ENCODE peak calls at places on chromosomes 11 and 22, in ten cellular contexts. One of them, this sample, is unnamed.

GRCh38 chr22:39117585-39118191 is 20.6 kb downstream of the APOBEC3H start:
- DNase-seq in activated naive CD4-positive, alpha-beta T cell: no peak
- DNase-seq in cerebellar nuclear complex: no peak
- DNase-seq in activated CD4-positive, alpha-beta memory T cell treated with anti-CD3 and anti-CD28 coated beads, Interleukin-2, amount 10 ng/mL, durations not matched to agents 7 days and 5 days: peak
- DNase-seq in germinal center: peak
- DNase-seq in osteocyte: no peak
- DNase-seq in stimulated activated CD4-positive, alpha-beta T cell treated with anti-CD3 and anti-CD28 coated beads, Interleukin-2, amount 100 ng/mL, for 24 hours: peak
- DNase-seq in hypothalamus: no peak
- DNase-seq in endothelial cell: peak
- DNase-seq in H9: peak
- DNase-seq in this sample: peak

GRCh38 chr11:88188251-88189030 is 13.2 kb upstream of the RAB38 start:
- DNase-seq in activated naive CD4-positive, alpha-beta T cell: no peak
- DNase-seq in cerebellar nuclear complex: no peak
- DNase-seq in activated CD4-positive, alpha-beta memory T cell treated with anti-CD3 and anti-CD28 coated beads, Interleukin-2, amount 10 ng/mL, durations not matched to agents 7 days and 5 days: no peak
- DNase-seq in germinal center: no peak
- DNase-seq in osteocyte: no peak
- DNase-seq in stimulated activated CD4-positive, alpha-beta T cell treated with anti-CD3 and anti-CD28 coated beads, Interleukin-2, amount 100 ng/mL, for 24 hours: no peak
- DNase-seq in hypothalamus: no peak
- DNase-seq in endothelial cell: no peak
- DNase-seq in H9: no peak
- DNase-seq in this sample: no peak

GRCh38 chr11:64681171-64681570 is 41.8 kb downstream of the NRXN2 start:
- DNase-seq in activated naive CD4-positive, alpha-beta T cell: no peak
- DNase-seq in cerebellar nuclear complex: no peak
- DNase-seq in activated CD4-positive, alpha-beta memory T cell treated with anti-CD3 and anti-CD28 coated beads, Interleukin-2, amount 10 ng/mL, durations not matched to agents 7 days and 5 days: no peak
- DNase-seq in germinal center: no peak
- DNase-seq in osteocyte: no peak
- DNase-seq in stimulated activated CD4-positive, alpha-beta T cell treated with anti-CD3 and anti-CD28 coated beads, Interleukin-2, amount 100 ng/mL, for 24 hours: no peak
- DNase-seq in hypothalamus: no peak
- DNase-seq in endothelial cell: no peak
- DNase-seq in H9: no peak
- DNase-seq in this sample: no peak

GRCh38 chr22:47372596-47373385 is 610.3 kb downstream of the TBC1D22A start:
- DNase-seq in activated naive CD4-positive, alpha-beta T cell: no peak
- DNase-seq in cerebellar nuclear complex: no peak
- DNase-seq in activated CD4-positive, alpha-beta memory T cell treated with anti-CD3 and anti-CD28 coated beads, Interleukin-2, amount 10 ng/mL, durations not matched to agents 7 days and 5 days: no peak
- DNase-seq in germinal center: no peak
- DNase-seq in osteocyte: peak
- DNase-seq in stimulated activated CD4-positive, alpha-beta T cell treated with anti-CD3 and anti-CD28 coated beads, Interleukin-2, amount 100 ng/mL, for 24 hours: no peak
- DNase-seq in hypothalamus: no peak
- DNase-seq in endothelial cell: no peak
- DNase-seq in H9: no peak
- DNase-seq in this sample: no peak

GRCh38 chr22:39528080-39528661 is 4.4 kb downstream of the RPS19BP1 start:
- DNase-seq in activated naive CD4-positive, alpha-beta T cell: no peak
- DNase-seq in cerebellar nuclear complex: no peak
- DNase-seq in activated CD4-positive, alpha-beta memory T cell treated with anti-CD3 and anti-CD28 coated beads, Interleukin-2, amount 10 ng/mL, durations not matched to agents 7 days and 5 days: no peak
- DNase-seq in germinal center: no peak
- DNase-seq in osteocyte: no peak
- DNase-seq in stimulated activated CD4-positive, alpha-beta T cell treated with anti-CD3 and anti-CD28 coated beads, Interleukin-2, amount 100 ng/mL, for 24 hours: no peak
- DNase-seq in hypothalamus: no peak
- DNase-seq in endothelial cell: no peak
- DNase-seq in H9: no peak
- DNase-seq in this sample: peak

GRCh38 chr11:123694551-123694950 is 40.1 kb upstream of the SCN3B start:
- DNase-seq in activated naive CD4-positive, alpha-beta T cell: no peak
- DNase-seq in cerebellar nuclear complex: no peak
- DNase-seq in activated CD4-positive, alpha-beta memory T cell treated with anti-CD3 and anti-CD28 coated beads, Interleukin-2, amount 10 ng/mL, durations not matched to agents 7 days and 5 days: no peak
- DNase-seq in germinal center: no peak
- DNase-seq in osteocyte: no peak
- DNase-seq in stimulated activated CD4-positive, alpha-beta T cell treated with anti-CD3 and anti-CD28 coated beads, Interleukin-2, amount 100 ng/mL, for 24 hours: no peak
- DNase-seq in hypothalamus: no peak
- DNase-seq in endothelial cell: no peak
- DNase-seq in H9: no peak
- DNase-seq in this sample: no peak

GRCh38 chr22:43134553-43134952 is 8.6 kb downstream of the MCAT start:
- DNase-seq in activated naive CD4-positive, alpha-beta T cell: no peak
- DNase-seq in cerebellar nuclear complex: no peak
- DNase-seq in activated CD4-positive, alpha-beta memory T cell treated with anti-CD3 and anti-CD28 coated beads, Interleukin-2, amount 10 ng/mL, durations not matched to agents 7 days and 5 days: no peak
- DNase-seq in germinal center: no peak
- DNase-seq in osteocyte: no peak
- DNase-seq in stimulated activated CD4-positive, alpha-beta T cell treated with anti-CD3 and anti-CD28 coated beads, Interleukin-2, amount 100 ng/mL, for 24 hours: no peak
- DNase-seq in hypothalamus: no peak
- DNase-seq in endothelial cell: no peak
- DNase-seq in H9: no peak
- DNase-seq in this sample: no peak

GRCh38 chr22:46122511-46122971 is 27.8 kb upstream of the PPARA start:
- DNase-seq in activated naive CD4-positive, alpha-beta T cell: peak
- DNase-seq in cerebellar nuclear complex: peak
- DNase-seq in activated CD4-positive, alpha-beta memory T cell treated with anti-CD3 and anti-CD28 coated beads, Interleukin-2, amount 10 ng/mL, durations not matched to agents 7 days and 5 days: peak
- DNase-seq in germinal center: peak
- DNase-seq in osteocyte: peak
- DNase-seq in stimulated activated CD4-positive, alpha-beta T cell treated with anti-CD3 and anti-CD28 coated beads, Interleukin-2, amount 100 ng/mL, for 24 hours: peak
- DNase-seq in hypothalamus: peak
- DNase-seq in endothelial cell: peak
- DNase-seq in H9: peak
- DNase-seq in this sample: peak

GRCh38 chr11:70326843-70327242 is 56.4 kb downstream of the PPFIA1 start:
- DNase-seq in activated naive CD4-positive, alpha-beta T cell: no peak
- DNase-seq in cerebellar nuclear complex: no peak
- DNase-seq in activated CD4-positive, alpha-beta memory T cell treated with anti-CD3 and anti-CD28 coated beads, Interleukin-2, amount 10 ng/mL, durations not matched to agents 7 days and 5 days: no peak
- DNase-seq in germinal center: no peak
- DNase-seq in osteocyte: no peak
- DNase-seq in stimulated activated CD4-positive, alpha-beta T cell treated with anti-CD3 and anti-CD28 coated beads, Interleukin-2, amount 100 ng/mL, for 24 hours: no peak
- DNase-seq in hypothalamus: no peak
- DNase-seq in endothelial cell: no peak
- DNase-seq in H9: no peak
- DNase-seq in this sample: no peak

GRCh38 chr11:79054636-79055035 is 386.2 kb downstream of the TENM4 start:
- DNase-seq in activated naive CD4-positive, alpha-beta T cell: no peak
- DNase-seq in cerebellar nuclear complex: no peak
- DNase-seq in activated CD4-positive, alpha-beta memory T cell treated with anti-CD3 and anti-CD28 coated beads, Interleukin-2, amount 10 ng/mL, durations not matched to agents 7 days and 5 days: no peak
- DNase-seq in germinal center: no peak
- DNase-seq in osteocyte: no peak
- DNase-seq in stimulated activated CD4-positive, alpha-beta T cell treated with anti-CD3 and anti-CD28 coated beads, Interleukin-2, amount 100 ng/mL, for 24 hours: no peak
- DNase-seq in hypothalamus: no peak
- DNase-seq in endothelial cell: no peak
- DNase-seq in H9: no peak
- DNase-seq in this sample: no peak

GRCh38 chr11:13486926-13487660 is 8.7 kb downstream of the PTH start:
- DNase-seq in activated naive CD4-positive, alpha-beta T cell: no peak
- DNase-seq in cerebellar nuclear complex: no peak
- DNase-seq in activated CD4-positive, alpha-beta memory T cell treated with anti-CD3 and anti-CD28 coated beads, Interleukin-2, amount 10 ng/mL, durations not matched to agents 7 days and 5 days: peak
- DNase-seq in germinal center: peak
- DNase-seq in osteocyte: no peak
- DNase-seq in stimulated activated CD4-positive, alpha-beta T cell treated with anti-CD3 and anti-CD28 coated beads, Interleukin-2, amount 100 ng/mL, for 24 hours: peak
- DNase-seq in hypothalamus: no peak
- DNase-seq in endothelial cell: peak
- DNase-seq in H9: peak
- DNase-seq in this sample: peak

GRCh38 chr22:28442951-28443876 is 236.4 kb downstream of the TTC28 start:
- DNase-seq in activated naive CD4-positive, alpha-beta T cell: peak
- DNase-seq in cerebellar nuclear complex: no peak
- DNase-seq in activated CD4-positive, alpha-beta memory T cell treated with anti-CD3 and anti-CD28 coated beads, Interleukin-2, amount 10 ng/mL, durations not matched to agents 7 days and 5 days: peak
- DNase-seq in germinal center: peak
- DNase-seq in osteocyte: no peak
- DNase-seq in stimulated activated CD4-positive, alpha-beta T cell treated with anti-CD3 and anti-CD28 coated beads, Interleukin-2, amount 100 ng/mL, for 24 hours: no peak
- DNase-seq in hypothalamus: peak
- DNase-seq in endothelial cell: peak
- DNase-seq in H9: peak
- DNase-seq in this sample: no peak

GRCh38 chr11:122115520-122116343 is at the start of gene BLID:
- DNase-seq in activated naive CD4-positive, alpha-beta T cell: no peak
- DNase-seq in cerebellar nuclear complex: no peak
- DNase-seq in activated CD4-positive, alpha-beta memory T cell treated with anti-CD3 and anti-CD28 coated beads, Interleukin-2, amount 10 ng/mL, durations not matched to agents 7 days and 5 days: no peak
- DNase-seq in germinal center: no peak
- DNase-seq in osteocyte: no peak
- DNase-seq in stimulated activated CD4-positive, alpha-beta T cell treated with anti-CD3 and anti-CD28 coated beads, Interleukin-2, amount 100 ng/mL, for 24 hours: no peak
- DNase-seq in hypothalamus: no peak
- DNase-seq in endothelial cell: peak
- DNase-seq in H9: peak
- DNase-seq in this sample: peak

GRCh38 chr11:70715166-70715565 is 316.8 kb downstream of the CTTN start:
- DNase-seq in activated naive CD4-positive, alpha-beta T cell: no peak
- DNase-seq in cerebellar nuclear complex: no peak
- DNase-seq in activated CD4-positive, alpha-beta memory T cell treated with anti-CD3 and anti-CD28 coated beads, Interleukin-2, amount 10 ng/mL, durations not matched to agents 7 days and 5 days: no peak
- DNase-seq in germinal center: no peak
- DNase-seq in osteocyte: no peak
- DNase-seq in stimulated activated CD4-positive, alpha-beta T cell treated with anti-CD3 and anti-CD28 coated beads, Interleukin-2, amount 100 ng/mL, for 24 hours: no peak
- DNase-seq in hypothalamus: no peak
- DNase-seq in endothelial cell: no peak
- DNase-seq in H9: no peak
- DNase-seq in this sample: no peak

GRCh38 chr11:77590194-77590591 is 440 bp downstream of the AQP11 start:
- DNase-seq in activated naive CD4-positive, alpha-beta T cell: no peak
- DNase-seq in cerebellar nuclear complex: peak
- DNase-seq in activated CD4-positive, alpha-beta memory T cell treated with anti-CD3 and anti-CD28 coated beads, Interleukin-2, amount 10 ng/mL, durations not matched to agents 7 days and 5 days: peak
- DNase-seq in germinal center: peak
- DNase-seq in osteocyte: no peak
- DNase-seq in stimulated activated CD4-positive, alpha-beta T cell treated with anti-CD3 and anti-CD28 coated beads, Interleukin-2, amount 100 ng/mL, for 24 hours: peak
- DNase-seq in hypothalamus: peak
- DNase-seq in endothelial cell: peak
- DNase-seq in H9: peak
- DNase-seq in this sample: no peak

GRCh38 chr11:117408356-117408755 is 80.7 kb downstream of the CEP164 start:
- DNase-seq in activated naive CD4-positive, alpha-beta T cell: no peak
- DNase-seq in cerebellar nuclear complex: no peak
- DNase-seq in activated CD4-positive, alpha-beta memory T cell treated with anti-CD3 and anti-CD28 coated beads, Interleukin-2, amount 10 ng/mL, durations not matched to agents 7 days and 5 days: no peak
- DNase-seq in germinal center: no peak
- DNase-seq in osteocyte: no peak
- DNase-seq in stimulated activated CD4-positive, alpha-beta T cell treated with anti-CD3 and anti-CD28 coated beads, Interleukin-2, amount 100 ng/mL, for 24 hours: no peak
- DNase-seq in hypothalamus: no peak
- DNase-seq in endothelial cell: no peak
- DNase-seq in H9: no peak
- DNase-seq in this sample: no peak

GRCh38 chr11:66240781-66241136 is 27.7 kb upstream of the RAB1B start:
- DNase-seq in activated naive CD4-positive, alpha-beta T cell: no peak
- DNase-seq in cerebellar nuclear complex: no peak
- DNase-seq in activated CD4-positive, alpha-beta memory T cell treated with anti-CD3 and anti-CD28 coated beads, Interleukin-2, amount 10 ng/mL, durations not matched to agents 7 days and 5 days: no peak
- DNase-seq in germinal center: no peak
- DNase-seq in osteocyte: no peak
- DNase-seq in stimulated activated CD4-positive, alpha-beta T cell treated with anti-CD3 and anti-CD28 coated beads, Interleukin-2, amount 100 ng/mL, for 24 hours: no peak
- DNase-seq in hypothalamus: no peak
- DNase-seq in endothelial cell: no peak
- DNase-seq in H9: no peak
- DNase-seq in this sample: no peak

GRCh38 chr22:32052259-32052658 is 9.2 kb downstream of the SLC5A1 start:
- DNase-seq in activated naive CD4-positive, alpha-beta T cell: no peak
- DNase-seq in cerebellar nuclear complex: no peak
- DNase-seq in activated CD4-positive, alpha-beta memory T cell treated with anti-CD3 and anti-CD28 coated beads, Interleukin-2, amount 10 ng/mL, durations not matched to agents 7 days and 5 days: no peak
- DNase-seq in germinal center: no peak
- DNase-seq in osteocyte: no peak
- DNase-seq in stimulated activated CD4-positive, alpha-beta T cell treated with anti-CD3 and anti-CD28 coated beads, Interleukin-2, amount 100 ng/mL, for 24 hours: no peak
- DNase-seq in hypothalamus: no peak
- DNase-seq in endothelial cell: no peak
- DNase-seq in H9: no peak
- DNase-seq in this sample: no peak

GRCh38 chr11:72379384-72380131 is 54.8 kb downstream of the CLPB start:
- DNase-seq in activated naive CD4-positive, alpha-beta T cell: no peak
- DNase-seq in cerebellar nuclear complex: no peak
- DNase-seq in activated CD4-positive, alpha-beta memory T cell treated with anti-CD3 and anti-CD28 coated beads, Interleukin-2, amount 10 ng/mL, durations not matched to agents 7 days and 5 days: no peak
- DNase-seq in germinal center: no peak
- DNase-seq in osteocyte: no peak
- DNase-seq in stimulated activated CD4-positive, alpha-beta T cell treated with anti-CD3 and anti-CD28 coated beads, Interleukin-2, amount 100 ng/mL, for 24 hours: no peak
- DNase-seq in hypothalamus: no peak
- DNase-seq in endothelial cell: no peak
- DNase-seq in H9: no peak
- DNase-seq in this sample: no peak

GRCh38 chr22:17400305-17400704 is 31.0 kb downstream of the CECR2 start:
- DNase-seq in activated naive CD4-positive, alpha-beta T cell: no peak
- DNase-seq in cerebellar nuclear complex: no peak
- DNase-seq in activated CD4-positive, alpha-beta memory T cell treated with anti-CD3 and anti-CD28 coated beads, Interleukin-2, amount 10 ng/mL, durations not matched to agents 7 days and 5 days: no peak
- DNase-seq in germinal center: no peak
- DNase-seq in osteocyte: no peak
- DNase-seq in stimulated activated CD4-positive, alpha-beta T cell treated with anti-CD3 and anti-CD28 coated beads, Interleukin-2, amount 100 ng/mL, for 24 hours: no peak
- DNase-seq in hypothalamus: no peak
- DNase-seq in endothelial cell: no peak
- DNase-seq in H9: no peak
- DNase-seq in this sample: no peak